ENCODE peak calls at places on chromosomes 2 and 18, in seven cellular contexts. One of them, this sample, is unnamed. For H3K9me3, the result is how much of the 10 kb centered on the place peaks cover.

GRCh38 chr2:25213229-25213628 is 44.8 kb upstream of the POMC start:
- DNase-seq in hepatocyte: no peak
- DNase-seq in cardiac muscle cell: no peak
- DNase-seq in PC-3: no peak
- DNase-seq in right atrium auricular region: no peak
- DNase-seq in A549: no peak
- DNase-seq in lung: no peak
- DNase-seq in this sample: no peak

GRCh38 chr2:132816234-132816633 is 146.2 kb upstream of the LYPD1 start:
- DNase-seq in hepatocyte: no peak
- DNase-seq in cardiac muscle cell: no peak
- DNase-seq in PC-3: peak
- DNase-seq in right atrium auricular region: no peak
- DNase-seq in A549: no peak
- DNase-seq in lung: no peak
- DNase-seq in this sample: no peak

GRCh38 chr2:10499275-10499907 is 51.3 kb upstream of the ODC1 start:
- DNase-seq in hepatocyte: no peak
- DNase-seq in cardiac muscle cell: no peak
- DNase-seq in PC-3: peak
- DNase-seq in right atrium auricular region: peak
- DNase-seq in A549: no peak
- DNase-seq in lung: no peak
- DNase-seq in this sample: no peak

GRCh38 chr2:174138161-174138560 is 110.2 kb downstream of the OLA1 start:
- DNase-seq in hepatocyte: no peak
- DNase-seq in cardiac muscle cell: no peak
- DNase-seq in PC-3: peak
- DNase-seq in right atrium auricular region: no peak
- DNase-seq in A549: peak
- DNase-seq in lung: no peak
- DNase-seq in this sample: no peak

GRCh38 chr18:49618741-49619392 is 57.0 kb downstream of the LIPG start:
- DNase-seq in hepatocyte: peak
- DNase-seq in cardiac muscle cell: no peak
- DNase-seq in PC-3: no peak
- DNase-seq in right atrium auricular region: peak
- DNase-seq in A549: no peak
- DNase-seq in lung: no peak
- DNase-seq in this sample: no peak

GRCh38 chr2:235644191-235644590 is 150.3 kb downstream of the AGAP1 start:
- DNase-seq in hepatocyte: no peak
- DNase-seq in cardiac muscle cell: no peak
- DNase-seq in PC-3: no peak
- DNase-seq in right atrium auricular region: no peak
- DNase-seq in A549: no peak
- DNase-seq in lung: no peak
- DNase-seq in this sample: no peak

GRCh38 chr18:31261792-31262582 is 56.0 kb upstream of the DSG1 start:
- DNase-seq in hepatocyte: peak
- DNase-seq in cardiac muscle cell: peak
- DNase-seq in PC-3: no peak
- DNase-seq in right atrium auricular region: no peak
- DNase-seq in A549: no peak
- DNase-seq in lung: no peak
- DNase-seq in this sample: no peak

GRCh38 chr2:33531345-33532059 is 55.1 kb downstream of the RASGRP3 start:
- DNase-seq in hepatocyte: no peak
- DNase-seq in cardiac muscle cell: no peak
- DNase-seq in PC-3: peak
- DNase-seq in right atrium auricular region: no peak
- DNase-seq in A549: no peak
- DNase-seq in lung: no peak
- DNase-seq in this sample: no peak

GRCh38 chr2:109690822-109691541 is 76.8 kb downstream of the SOWAHC start:
- DNase-seq in hepatocyte: peak
- DNase-seq in cardiac muscle cell: no peak
- DNase-seq in PC-3: peak
- DNase-seq in right atrium auricular region: no peak
- DNase-seq in A549: no peak
- DNase-seq in lung: no peak
- DNase-seq in this sample: no peak

GRCh38 chr2:120371969-120372625 is 26.2 kb downstream of the INHBB start:
- DNase-seq in hepatocyte: no peak
- DNase-seq in cardiac muscle cell: no peak
- DNase-seq in PC-3: no peak
- DNase-seq in right atrium auricular region: no peak
- DNase-seq in A549: no peak
- DNase-seq in lung: no peak
- DNase-seq in this sample: no peak

GRCh38 chr2:158153270-158154015 is 51.8 kb downstream of the UPP2 start:
- DNase-seq in hepatocyte: no peak
- DNase-seq in cardiac muscle cell: no peak
- DNase-seq in PC-3: no peak
- DNase-seq in right atrium auricular region: no peak
- DNase-seq in A549: no peak
- DNase-seq in lung: no peak
- DNase-seq in this sample: no peak

GRCh38 chr18:45386256-45386655 is 229.0 kb upstream of the SLC14A2 start:
- DNase-seq in hepatocyte: peak
- DNase-seq in cardiac muscle cell: peak
- DNase-seq in PC-3: peak
- DNase-seq in right atrium auricular region: no peak
- DNase-seq in A549: no peak
- DNase-seq in lung: no peak
- DNase-seq in this sample: no peak

GRCh38 chr2:217790681-217791392 is 212.0 kb downstream of the TNS1 start:
- DNase-seq in hepatocyte: peak
- DNase-seq in cardiac muscle cell: no peak
- DNase-seq in PC-3: peak
- DNase-seq in right atrium auricular region: no peak
- DNase-seq in A549: no peak
- DNase-seq in lung: peak
- DNase-seq in this sample: no peak

GRCh38 chr2:222572761-222573174 is 83.1 kb downstream of the FARSB start:
- DNase-seq in hepatocyte: peak
- DNase-seq in cardiac muscle cell: peak
- DNase-seq in PC-3: peak
- DNase-seq in right atrium auricular region: no peak
- DNase-seq in A549: no peak
- DNase-seq in lung: no peak
- DNase-seq in this sample: no peak

GRCh38 chr18:33844232-33844631 is 266.2 kb downstream of the ASXL3 start:
- DNase-seq in hepatocyte: no peak
- DNase-seq in cardiac muscle cell: no peak
- DNase-seq in PC-3: no peak
- DNase-seq in right atrium auricular region: no peak
- DNase-seq in A549: no peak
- DNase-seq in lung: no peak
- DNase-seq in this sample: no peak

GRCh38 chr2:217103752-217104540 is 244.1 kb upstream of the TNP1 start:
- DNase-seq in hepatocyte: no peak
- DNase-seq in cardiac muscle cell: no peak
- DNase-seq in PC-3: peak
- DNase-seq in right atrium auricular region: no peak
- DNase-seq in A549: no peak
- DNase-seq in lung: no peak
- DNase-seq in this sample: no peak

GRCh38 chr18:35695803-35696202 is 114.3 kb downstream of the GALNT1 start:
- DNase-seq in hepatocyte: no peak
- DNase-seq in cardiac muscle cell: no peak
- DNase-seq in PC-3: no peak
- DNase-seq in right atrium auricular region: peak
- DNase-seq in A549: no peak
- DNase-seq in lung: no peak
- DNase-seq in this sample: no peak

GRCh38 chr2:241069821-241070281 is 32.2 kb downstream of the MTERF4 start:
- DNase-seq in hepatocyte: no peak
- DNase-seq in cardiac muscle cell: no peak
- DNase-seq in PC-3: no peak
- DNase-seq in right atrium auricular region: no peak
- DNase-seq in A549: no peak
- DNase-seq in lung: peak
- DNase-seq in this sample: no peak

GRCh38 chr2:142179686-142180085 is 48.9 kb upstream of the LRP1B start:
- DNase-seq in hepatocyte: no peak
- DNase-seq in cardiac muscle cell: no peak
- DNase-seq in PC-3: no peak
- DNase-seq in right atrium auricular region: no peak
- DNase-seq in A549: no peak
- DNase-seq in lung: no peak
- DNase-seq in this sample: no peak

GRCh38 chr2:88874063-88874657 is 182.7 kb downstream of the RPIA start:
- DNase-seq in hepatocyte: peak
- DNase-seq in cardiac muscle cell: peak
- DNase-seq in PC-3: peak
- DNase-seq in right atrium auricular region: no peak
- DNase-seq in A549: peak
- DNase-seq in lung: no peak
- DNase-seq in this sample: no peak

GRCh38 chr2:146634256-146635068 is 1210.4 kb upstream of the ACVR2A start:
- DNase-seq in hepatocyte: peak
- DNase-seq in cardiac muscle cell: no peak
- DNase-seq in PC-3: peak
- DNase-seq in right atrium auricular region: no peak
- DNase-seq in A549: peak
- DNase-seq in lung: no peak
- DNase-seq in this sample: no peak

GRCh38 chr2:172329404-172330059 is 97.9 kb upstream of the ITGA6 start:
- DNase-seq in hepatocyte: no peak
- DNase-seq in cardiac muscle cell: no peak
- DNase-seq in PC-3: no peak
- DNase-seq in right atrium auricular region: peak
- DNase-seq in A549: no peak
- DNase-seq in lung: peak
- DNase-seq in this sample: no peak

DNA sequence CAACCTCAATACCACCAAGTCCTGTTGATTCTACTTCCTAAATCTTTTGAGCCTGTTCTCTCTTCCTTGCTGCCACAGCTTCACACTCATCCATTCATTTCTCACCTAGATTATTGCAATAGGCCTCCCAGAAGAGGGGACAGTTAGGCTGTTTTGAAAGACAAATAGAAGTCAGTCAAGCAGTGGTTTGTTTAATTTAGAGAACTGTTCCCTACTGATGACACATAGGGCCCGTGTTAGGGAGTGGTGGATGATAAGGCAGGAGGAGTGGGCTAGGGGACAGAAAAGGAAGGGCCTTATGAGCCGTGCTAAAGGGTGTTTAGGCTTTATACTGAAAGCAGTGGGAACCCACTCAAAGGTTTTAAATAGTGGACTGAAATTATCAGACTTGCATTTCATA is 59.6 kb upstream of the ZFP36L2 start:
- DNase-seq in hepatocyte: no peak
- DNase-seq in cardiac muscle cell: no peak
- DNase-seq in PC-3: no peak
- DNase-seq in right atrium auricular region: no peak
- DNase-seq in A549: no peak
- DNase-seq in lung: no peak
- DNase-seq in this sample: no peak
- H3K9me3 ChIP-seq in hepatocyte: under half
- H3K9me3 ChIP-seq in cardiac muscle cell: under half
- H3K9me3 ChIP-seq in PC-3: under half
- H3K9me3 ChIP-seq in right atrium auricular region: under half
- H3K9me3 ChIP-seq in A549: under half
- H3K9me3 ChIP-seq in lung: under half
- H3K9me3 ChIP-seq in this sample: under half

GRCh38 chr18:66993492-66993891 is 389.6 kb upstream of the CDH19 start:
- DNase-seq in hepatocyte: peak
- DNase-seq in cardiac muscle cell: no peak
- DNase-seq in PC-3: peak
- DNase-seq in right atrium auricular region: no peak
- DNase-seq in A549: no peak
- DNase-seq in lung: no peak
- DNase-seq in this sample: no peak
- H3K9me3 ChIP-seq in hepatocyte: under half
- H3K9me3 ChIP-seq in cardiac muscle cell: under half
- H3K9me3 ChIP-seq in PC-3: under half
- H3K9me3 ChIP-seq in right atrium auricular region: under half
- H3K9me3 ChIP-seq in A549: under half
- H3K9me3 ChIP-seq in lung: under half
- H3K9me3 ChIP-seq in this sample: under half

GRCh38 chr2:94982661-94983060 is 42.8 kb upstream of the MAL start:
- DNase-seq in hepatocyte: no peak
- DNase-seq in cardiac muscle cell: no peak
- DNase-seq in PC-3: peak
- DNase-seq in right atrium auricular region: peak
- DNase-seq in A549: no peak
- DNase-seq in lung: no peak
- DNase-seq in this sample: no peak

GRCh38 chr2:94987074-94988020 is 38.2 kb upstream of the MAL start:
- DNase-seq in hepatocyte: no peak
- DNase-seq in cardiac muscle cell: no peak
- DNase-seq in PC-3: no peak
- DNase-seq in right atrium auricular region: peak
- DNase-seq in A549: no peak
- DNase-seq in lung: no peak
- DNase-seq in this sample: no peak

GRCh38 chr2:94986392-94986963 is 39.0 kb upstream of the MAL start:
- DNase-seq in hepatocyte: peak
- DNase-seq in cardiac muscle cell: peak
- DNase-seq in PC-3: peak
- DNase-seq in right atrium auricular region: peak
- DNase-seq in A549: peak
- DNase-seq in lung: peak
- DNase-seq in this sample: no peak

GRCh38 chr2:94984964-94985575 is 40.4 kb upstream of the MAL start:
- DNase-seq in hepatocyte: no peak
- DNase-seq in cardiac muscle cell: no peak
- DNase-seq in PC-3: peak
- DNase-seq in right atrium auricular region: peak
- DNase-seq in A549: no peak
- DNase-seq in lung: no peak
- DNase-seq in this sample: no peak

GRCh38 chr2:94985636-94986035 is 39.9 kb upstream of the MAL start:
- DNase-seq in hepatocyte: no peak
- DNase-seq in cardiac muscle cell: no peak
- DNase-seq in PC-3: no peak
- DNase-seq in right atrium auricular region: no peak
- DNase-seq in A549: no peak
- DNase-seq in lung: no peak
- DNase-seq in this sample: no peak
- H3K9me3 ChIP-seq in hepatocyte: under half
- H3K9me3 ChIP-seq in cardiac muscle cell: under half
- H3K9me3 ChIP-seq in PC-3: under half
- H3K9me3 ChIP-seq in right atrium auricular region: under half
- H3K9me3 ChIP-seq in A549: under half
- H3K9me3 ChIP-seq in lung: under half
- H3K9me3 ChIP-seq in this sample: under half

GRCh38 chr18:11339121-11339520 is 189.8 kb upstream of the PIEZO2 start:
- DNase-seq in hepatocyte: no peak
- DNase-seq in cardiac muscle cell: no peak
- DNase-seq in PC-3: no peak
- DNase-seq in right atrium auricular region: no peak
- DNase-seq in A549: no peak
- DNase-seq in lung: no peak
- DNase-seq in this sample: no peak

GRCh38 chr18:11343096-11343495 is 193.7 kb upstream of the PIEZO2 start:
- DNase-seq in hepatocyte: no peak
- DNase-seq in cardiac muscle cell: no peak
- DNase-seq in PC-3: no peak
- DNase-seq in right atrium auricular region: no peak
- DNase-seq in A549: no peak
- DNase-seq in lung: no peak
- DNase-seq in this sample: no peak
- H3K9me3 ChIP-seq in hepatocyte: under half
- H3K9me3 ChIP-seq in cardiac muscle cell: under half
- H3K9me3 ChIP-seq in PC-3: under half
- H3K9me3 ChIP-seq in right atrium auricular region: under half
- H3K9me3 ChIP-seq in A549: under half
- H3K9me3 ChIP-seq in lung: under half
- H3K9me3 ChIP-seq in this sample: under half

GRCh38 chr2:135935914-135936313 is 49.5 kb downstream of the DARS1 start:
- DNase-seq in hepatocyte: no peak
- DNase-seq in cardiac muscle cell: no peak
- DNase-seq in PC-3: no peak
- DNase-seq in right atrium auricular region: no peak
- DNase-seq in A549: no peak
- DNase-seq in lung: no peak
- DNase-seq in this sample: no peak
- H3K9me3 ChIP-seq in hepatocyte: under half
- H3K9me3 ChIP-seq in cardiac muscle cell: under half
- H3K9me3 ChIP-seq in PC-3: under half
- H3K9me3 ChIP-seq in right atrium auricular region: under half
- H3K9me3 ChIP-seq in A549: under half
- H3K9me3 ChIP-seq in lung: under half
- H3K9me3 ChIP-seq in this sample: under half

This sample was measured in T-helper 17 cell.